ENCODE peak calls at places on chromosomes 6 and 20, in ten cellular contexts. E is body of pancreas; J is NCI-H2029; O is D341Med; L is tibial artery; R is T-helper 17 cell; S is heart right ventricle; W is lung microvascular endothelial cell; F is NCI-H345; P is stimulated activated CD4-positive, alpha-beta T cell treated with anti-CD3 and anti-CD28 coated beads, Interleukin-4, amount 100 ng/mL, for 48 hours. Z is an unnamed sample.

GRCh38 chr20:38840053-38840893 is 34.8 kb downstream of the PPP1R16B start:
- DNase-seq in E (no peak), J (no peak), O (no peak), L (no peak), R (peak; percentile 32), S (no peak), W (peak; percentile 44), F (no peak), P (no peak), Z (no peak)

GRCh38 chr6:99016355-99016754 is 68.6 kb upstream of the FBXL4 start:
- DNase-seq in E (no peak), J (no peak), O (no peak), L (no peak), R (no peak), S (no peak), W (no peak), F (no peak), P (no peak), Z (no peak)

GRCh38 chr6:100565439-100566104 is 100.9 kb upstream of the SIM1 start:
- DNase-seq in E (no peak), J (no peak), O (peak; percentile 9), L (no peak), R (no peak), S (no peak), W (no peak), F (no peak), P (no peak), Z (no peak)

GRCh38 chr20:64153861-64154589 is 10.2 kb upstream of the MYT1 start:
- DNase-seq in E (no peak), J (no peak), O (no peak), L (no peak), R (no peak), S (no peak), W (no peak), F (no peak), P (no peak), Z (no peak)

GRCh38 chr20:20824924-20825584 is 112.6 kb upstream of the RALGAPA2 start:
- DNase-seq in E (peak; percentile 58), J (peak; percentile 42), O (peak; percentile 84), L (peak; percentile 70), R (no peak), S (peak; percentile 56), W (peak; percentile 82), F (peak; percentile 69), P (peak; percentile 36), Z (peak; percentile 28)

GRCh38 chr6:75204959-75205775 is 686 bp downstream of the COL12A1 start:
- DNase-seq in E (no peak), J (no peak), O (no peak), L (peak; percentile 72), R (no peak), S (peak; percentile 31), W (no peak), F (peak; percentile 37), P (no peak), Z (no peak)

GRCh38 chr6:66970373-66970772 is 1263.3 kb upstream of the EYS start:
- DNase-seq in E (no peak), J (no peak), O (no peak), L (no peak), R (no peak), S (no peak), W (no peak), F (no peak), P (no peak), Z (no peak)

GRCh38 chr6:75602897-75603395 is 1.3 kb downstream of the SENP6 start:
- DNase-seq in E (no peak), J (no peak), O (no peak), L (no peak), R (no peak), S (no peak), W (no peak), F (no peak), P (no peak), Z (no peak)

GRCh38 chr6:53898026-53898795 is 103.4 kb downstream of the LRRC1 start:
- DNase-seq in E (no peak), J (no peak), O (no peak), L (no peak), R (no peak), S (no peak), W (no peak), F (no peak), P (no peak), Z (no peak)

GRCh38 chr6:155399062-155399746 is 56.4 kb downstream of the NOX3 start:
- DNase-seq in E (no peak), J (no peak), O (no peak), L (no peak), R (no peak), S (no peak), W (no peak), F (no peak), P (no peak), Z (no peak)

GRCh38 chr20:38427655-38428023 is 7.5 kb downstream of the SNHG17 start:
- DNase-seq in E (no peak), J (no peak), O (no peak), L (no peak), R (no peak), S (no peak), W (peak; percentile 20), F (no peak), P (no peak), Z (no peak)

GRCh38 chr6:119334535-119335264 is 14.9 kb downstream of the MAN1A1 start:
- DNase-seq in E (no peak), J (no peak), O (no peak), L (no peak), R (no peak), S (no peak), W (peak; percentile 90), F (no peak), P (no peak), Z (no peak)

GRCh38 chr20:61521680-61522420 is 269.8 kb downstream of the CDH4 start:
- DNase-seq in E (no peak), J (no peak), O (no peak), L (no peak), R (no peak), S (no peak), W (no peak), F (no peak), P (no peak), Z (no peak)

GRCh38 chr6:52546192-52546591 is 30.7 kb downstream of the TRAM2 start:
- DNase-seq in E (no peak), J (no peak), O (no peak), L (no peak), R (no peak), S (no peak), W (no peak), F (no peak), P (no peak), Z (no peak)

GRCh38 chr20:4985658-4986057 is 15.7 kb downstream of the SLC23A2 start:
- DNase-seq in E (no peak), J (no peak), O (no peak), L (no peak), R (no peak), S (no peak), W (no peak), F (no peak), P (no peak), Z (no peak)

GRCh38 chr6:16473184-16473907 is 235.0 kb downstream of the GMPR start:
- DNase-seq in E (no peak), J (no peak), O (no peak), L (no peak), R (no peak), S (no peak), W (no peak), F (no peak), P (no peak), Z (no peak)

GRCh38 chr6:26104457-26105108 is 17.4 kb downstream of the HFE start:
- DNase-seq in E (peak; percentile 26), J (no peak), O (no peak), L (no peak), R (no peak), S (no peak), W (no peak), F (no peak), P (no peak), Z (peak; percentile 40)

GRCh38 chr6:121817141-121817540 is 381.7 kb downstream of the GJA1 start:
- DNase-seq in E (no peak), J (no peak), O (no peak), L (no peak), R (no peak), S (no peak), W (no peak), F (no peak), P (no peak), Z (peak; percentile 66)

GRCh38 chr6:131909408-131910218 is 41.6 kb downstream of the CCN2 start:
- DNase-seq in E (peak; percentile 88), J (peak; percentile 15), O (peak; percentile 56), L (peak; percentile 67), R (peak; percentile 44), S (no peak), W (peak; percentile 73), F (peak; percentile 76), P (peak; percentile 73), Z (peak; percentile 56)

GRCh38 chr6:158775832-158776231 is 43.3 kb downstream of the EZR start:
- DNase-seq in E (no peak), J (no peak), O (no peak), L (no peak), R (no peak), S (no peak), W (no peak), F (no peak), P (no peak), Z (no peak)

GRCh38 chr6:42979523-42980177 is 669 bp upstream of the PEX6 start:
- DNase-seq in E (no peak), J (no peak), O (no peak), L (no peak), R (no peak), S (no peak), W (peak; percentile 56), F (peak; percentile 41), P (no peak), Z (no peak)

GRCh38 chr6:118761643-118762042 is 110.3 kb upstream of the CEP85L start:
- DNase-seq in E (no peak), J (peak; percentile 43), O (no peak), L (no peak), R (no peak), S (no peak), W (no peak), F (no peak), P (no peak), Z (no peak)

GRCh38 chr6:89023591-89024441 is 56.7 kb upstream of the PNRC1 start:
- DNase-seq in E (peak; percentile 42), J (no peak), O (no peak), L (no peak), R (no peak), S (no peak), W (no peak), F (no peak), P (no peak), Z (no peak)

GRCh38 chr6:51462896-51463679 is 624.3 kb downstream of the PKHD1 start:
- DNase-seq in E (no peak), J (no peak), O (no peak), L (no peak), R (no peak), S (no peak), W (no peak), F (no peak), P (no peak), Z (peak; percentile 52)

GRCh38 chr6:36616888-36617521 is 22.8 kb downstream of the SRSF3 start:
- DNase-seq in E (peak; percentile 91), J (peak; percentile 94), O (peak; percentile 56), L (peak; percentile 64), R (no peak), S (peak; percentile 58), W (peak; percentile 63), F (peak; percentile 38), P (no peak), Z (no peak)

GRCh38 chr20:41615110-41615509 is 3.1 kb downstream of the CHD6 start:
- DNase-seq in E (no peak), J (no peak), O (no peak), L (no peak), R (no peak), S (no peak), W (no peak), F (no peak), P (no peak), Z (no peak)

GRCh38 chr6:31575335-31575901 is at the start of gene TNF:
- DNase-seq in E (peak; percentile 16), J (no peak), O (no peak), L (peak; percentile 71), R (peak; percentile 74), S (no peak), W (no peak), F (no peak), P (peak; percentile 76), Z (peak; percentile 42)

GRCh38 chr6:3252369-3252768 is 6.4 kb upstream of the PSMG4 start:
- DNase-seq in E (no peak), J (no peak), O (no peak), L (no peak), R (no peak), S (no peak), W (peak; percentile 35), F (no peak), P (no peak), Z (peak; percentile 34)

Z was measured in SK-N-DZ.